ENCODE peak calls at places on chromosomes 12 and 14, in seven cellular contexts. One of them, this sample, is unnamed. For H3K36me3, the result is how much of the 10 kb centered on the place peaks cover.

GRCh38 chr12:109695961-109696461 is 17.6 kb upstream of the FAM222A start:
- DNase-seq in heart right ventricle: no peak
- DNase-seq in ovary: no peak
- DNase-seq in mesendoderm: no peak
- DNase-seq in neural progenitor cell: peak
- DNase-seq in cardiac muscle cell: no peak
- DNase-seq in OCI-LY7: no peak
- DNase-seq in this sample: peak

GRCh38 chr14:53355581-53356112 is 202.5 kb upstream of the DDHD1 start:
- DNase-seq in heart right ventricle: no peak
- DNase-seq in ovary: no peak
- DNase-seq in mesendoderm: peak
- DNase-seq in neural progenitor cell: peak
- DNase-seq in cardiac muscle cell: peak
- DNase-seq in OCI-LY7: no peak
- DNase-seq in this sample: peak

GRCh38 chr12:101857043-101857558 is 20.3 kb upstream of the DRAM1 start:
- DNase-seq in heart right ventricle: no peak
- DNase-seq in ovary: no peak
- DNase-seq in mesendoderm: no peak
- DNase-seq in neural progenitor cell: no peak
- DNase-seq in cardiac muscle cell: peak
- DNase-seq in OCI-LY7: no peak
- DNase-seq in this sample: no peak

GRCh38 chr12:12927211-12928079 is 24.5 kb downstream of the GPRC5D start:
- DNase-seq in heart right ventricle: peak
- DNase-seq in ovary: peak
- DNase-seq in mesendoderm: peak
- DNase-seq in neural progenitor cell: no peak
- DNase-seq in cardiac muscle cell: peak
- DNase-seq in OCI-LY7: no peak
- DNase-seq in this sample: no peak

GRCh38 chr14:72704507-72704906 is 189.4 kb downstream of the DPF3 start:
- DNase-seq in heart right ventricle: no peak
- DNase-seq in ovary: no peak
- DNase-seq in mesendoderm: no peak
- DNase-seq in neural progenitor cell: no peak
- DNase-seq in cardiac muscle cell: no peak
- DNase-seq in OCI-LY7: no peak
- DNase-seq in this sample: no peak

GRCh38 chr14:32607399-32607798 is 278.3 kb downstream of the AKAP6 start:
- DNase-seq in heart right ventricle: no peak
- DNase-seq in ovary: no peak
- DNase-seq in mesendoderm: no peak
- DNase-seq in neural progenitor cell: no peak
- DNase-seq in cardiac muscle cell: no peak
- DNase-seq in OCI-LY7: no peak
- DNase-seq in this sample: no peak

GRCh38 chr12:57836442-57837375 is 9.8 kb downstream of the CTDSP2 start:
- DNase-seq in heart right ventricle: peak
- DNase-seq in ovary: peak
- DNase-seq in mesendoderm: peak
- DNase-seq in neural progenitor cell: peak
- DNase-seq in cardiac muscle cell: peak
- DNase-seq in OCI-LY7: peak
- DNase-seq in this sample: no peak

GRCh38 chr12:85572956-85573355 is 263.3 kb downstream of the RASSF9 start:
- DNase-seq in heart right ventricle: no peak
- DNase-seq in ovary: no peak
- DNase-seq in mesendoderm: no peak
- DNase-seq in neural progenitor cell: no peak
- DNase-seq in cardiac muscle cell: no peak
- DNase-seq in OCI-LY7: no peak
- DNase-seq in this sample: no peak

GRCh38 chr12:126198516-126198915 is 1133.3 kb downstream of the AACS start:
- DNase-seq in heart right ventricle: no peak
- DNase-seq in ovary: no peak
- DNase-seq in mesendoderm: no peak
- DNase-seq in neural progenitor cell: no peak
- DNase-seq in cardiac muscle cell: no peak
- DNase-seq in OCI-LY7: no peak
- DNase-seq in this sample: no peak

GRCh38 chr12:23174917-23175316 is 549.9 kb downstream of the ETNK1 start:
- DNase-seq in heart right ventricle: no peak
- DNase-seq in ovary: no peak
- DNase-seq in mesendoderm: no peak
- DNase-seq in neural progenitor cell: no peak
- DNase-seq in cardiac muscle cell: no peak
- DNase-seq in OCI-LY7: no peak
- DNase-seq in this sample: no peak

GRCh38 chr12:57237952-57238853 is 8.7 kb downstream of the SHMT2 start:
- DNase-seq in heart right ventricle: no peak
- DNase-seq in ovary: no peak
- DNase-seq in mesendoderm: peak
- DNase-seq in neural progenitor cell: peak
- DNase-seq in cardiac muscle cell: no peak
- DNase-seq in OCI-LY7: peak
- DNase-seq in this sample: no peak

GRCh38 chr12:130076752-130077151 is 85.5 kb upstream of the FZD10 start:
- DNase-seq in heart right ventricle: peak
- DNase-seq in ovary: no peak
- DNase-seq in mesendoderm: peak
- DNase-seq in neural progenitor cell: no peak
- DNase-seq in cardiac muscle cell: no peak
- DNase-seq in OCI-LY7: no peak
- DNase-seq in this sample: no peak

GRCh38 chr12:130081420-130081819 is 80.8 kb upstream of the FZD10 start:
- DNase-seq in heart right ventricle: no peak
- DNase-seq in ovary: no peak
- DNase-seq in mesendoderm: no peak
- DNase-seq in neural progenitor cell: peak
- DNase-seq in cardiac muscle cell: no peak
- DNase-seq in OCI-LY7: no peak
- DNase-seq in this sample: no peak

GRCh38 chr12:130079254-130079653 is 83.0 kb upstream of the FZD10 start:
- DNase-seq in heart right ventricle: no peak
- DNase-seq in ovary: no peak
- DNase-seq in mesendoderm: no peak
- DNase-seq in neural progenitor cell: no peak
- DNase-seq in cardiac muscle cell: no peak
- DNase-seq in OCI-LY7: no peak
- DNase-seq in this sample: no peak

GRCh38 chr12:130080205-130080604 is 82.1 kb upstream of the FZD10 start:
- DNase-seq in heart right ventricle: no peak
- DNase-seq in ovary: no peak
- DNase-seq in mesendoderm: no peak
- DNase-seq in neural progenitor cell: no peak
- DNase-seq in cardiac muscle cell: no peak
- DNase-seq in OCI-LY7: no peak
- DNase-seq in this sample: no peak

DNA sequence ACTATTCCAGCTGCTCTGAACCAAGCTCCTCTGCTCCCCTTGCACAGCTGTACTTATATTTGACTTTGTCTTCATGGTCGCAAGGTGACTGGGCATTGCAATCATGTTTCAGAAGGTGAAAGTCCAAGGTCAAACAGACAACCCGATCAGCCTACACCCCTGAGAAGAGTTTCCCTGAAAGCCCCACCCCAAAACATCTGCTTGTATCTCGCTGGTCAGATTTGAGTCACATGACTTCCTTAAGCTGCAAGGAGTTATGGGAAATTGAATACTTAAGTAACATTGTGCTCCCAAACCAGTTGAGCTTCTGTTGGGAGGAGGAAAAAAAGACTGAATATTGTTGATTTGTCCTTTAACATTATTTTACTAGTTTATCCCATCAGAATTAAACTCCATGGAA is 83.4 kb upstream of the FZD10 start:
- DNase-seq in heart right ventricle: no peak
- DNase-seq in ovary: no peak
- DNase-seq in mesendoderm: no peak
- DNase-seq in neural progenitor cell: no peak
- DNase-seq in cardiac muscle cell: no peak
- DNase-seq in OCI-LY7: no peak
- DNase-seq in this sample: no peak
- H3K27ac ChIP-seq in heart right ventricle: no peak
- H3K27ac ChIP-seq in ovary: no peak
- H3K27ac ChIP-seq in mesendoderm: no peak
- H3K27ac ChIP-seq in neural progenitor cell: no peak
- H3K27ac ChIP-seq in cardiac muscle cell: no peak
- H3K27ac ChIP-seq in OCI-LY7: no peak
- H3K27ac ChIP-seq in this sample: no peak

GRCh38 chr14:49620182-49621113 is at the start of the genes MGAT2 and RPL36AL:
- DNase-seq in heart right ventricle: peak
- DNase-seq in ovary: peak
- DNase-seq in mesendoderm: peak
- DNase-seq in neural progenitor cell: peak
- DNase-seq in cardiac muscle cell: peak
- DNase-seq in OCI-LY7: peak
- DNase-seq in this sample: peak

GRCh38 chr14:49621114-49621881 is 699 bp downstream of the MGAT2 start:
- DNase-seq in heart right ventricle: peak
- DNase-seq in ovary: peak
- DNase-seq in mesendoderm: peak
- DNase-seq in neural progenitor cell: peak
- DNase-seq in cardiac muscle cell: peak
- DNase-seq in OCI-LY7: peak
- DNase-seq in this sample: peak

GRCh38 chr14:49623387-49623786 is 2.8 kb downstream of the MGAT2 start:
- DNase-seq in heart right ventricle: no peak
- DNase-seq in ovary: no peak
- DNase-seq in mesendoderm: no peak
- DNase-seq in neural progenitor cell: no peak
- DNase-seq in cardiac muscle cell: no peak
- DNase-seq in OCI-LY7: no peak
- DNase-seq in this sample: no peak

GRCh38 chr14:49623941-49624806 is 3.6 kb downstream of the MGAT2 start:
- DNase-seq in heart right ventricle: no peak
- DNase-seq in ovary: no peak
- DNase-seq in mesendoderm: no peak
- DNase-seq in neural progenitor cell: no peak
- DNase-seq in cardiac muscle cell: no peak
- DNase-seq in OCI-LY7: peak
- DNase-seq in this sample: no peak

GRCh38 chr14:49622022-49622607 is 1.5 kb downstream of the MGAT2 start:
- DNase-seq in heart right ventricle: no peak
- DNase-seq in ovary: no peak
- DNase-seq in mesendoderm: no peak
- DNase-seq in neural progenitor cell: no peak
- DNase-seq in cardiac muscle cell: no peak
- DNase-seq in OCI-LY7: no peak
- DNase-seq in this sample: no peak
- H3K4me3 ChIP-seq in heart right ventricle: peak
- H3K4me3 ChIP-seq in ovary: peak
- H3K4me3 ChIP-seq in mesendoderm: peak
- H3K4me3 ChIP-seq in neural progenitor cell: peak
- H3K4me3 ChIP-seq in cardiac muscle cell: peak
- H3K4me3 ChIP-seq in OCI-LY7: peak
- H3K4me3 ChIP-seq in this sample: peak

DNA sequence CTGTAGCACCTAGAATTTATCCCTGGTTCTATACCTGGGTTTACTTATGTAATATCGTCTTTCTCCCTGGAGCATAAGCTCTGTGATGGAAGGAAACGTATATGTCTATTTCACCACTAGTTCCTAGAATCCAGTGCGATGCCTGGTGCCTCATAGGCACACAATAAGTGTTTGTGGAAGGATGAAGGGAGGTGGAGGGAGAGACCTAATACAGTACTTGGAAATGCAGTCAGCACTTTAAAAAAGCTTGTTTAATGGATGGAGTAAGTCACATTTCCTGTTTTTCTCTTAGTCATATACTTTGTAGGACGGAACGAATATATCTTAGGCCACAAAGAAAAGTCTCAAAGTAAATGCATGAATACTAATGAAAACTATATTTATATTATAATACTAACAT is 186.5 kb upstream of the HMGA2 start:
- DNase-seq in heart right ventricle: no peak
- DNase-seq in ovary: no peak
- DNase-seq in mesendoderm: no peak
- DNase-seq in neural progenitor cell: no peak
- DNase-seq in cardiac muscle cell: no peak
- DNase-seq in OCI-LY7: no peak
- DNase-seq in this sample: no peak
- H3K36me3 ChIP-seq in heart right ventricle: under half
- H3K36me3 ChIP-seq in ovary: under half
- H3K36me3 ChIP-seq in mesendoderm: under half
- H3K36me3 ChIP-seq in neural progenitor cell: under half
- H3K36me3 ChIP-seq in cardiac muscle cell: under half
- H3K36me3 ChIP-seq in OCI-LY7: under half
- H3K36me3 ChIP-seq in this sample: under half

GRCh38 chr12:54359762-54360351 is 4.4 kb downstream of the GPR84 start:
- DNase-seq in heart right ventricle: no peak
- DNase-seq in ovary: no peak
- DNase-seq in mesendoderm: no peak
- DNase-seq in neural progenitor cell: no peak
- DNase-seq in cardiac muscle cell: no peak
- DNase-seq in OCI-LY7: no peak
- DNase-seq in this sample: no peak

GRCh38 chr12:54358620-54358944 is 5.7 kb downstream of the GPR84 start:
- DNase-seq in heart right ventricle: no peak
- DNase-seq in ovary: no peak
- DNase-seq in mesendoderm: no peak
- DNase-seq in neural progenitor cell: peak
- DNase-seq in cardiac muscle cell: no peak
- DNase-seq in OCI-LY7: no peak
- DNase-seq in this sample: no peak

GRCh38 chr12:54358945-54359761 is 5.1 kb downstream of the GPR84 start:
- DNase-seq in heart right ventricle: peak
- DNase-seq in ovary: peak
- DNase-seq in mesendoderm: peak
- DNase-seq in neural progenitor cell: peak
- DNase-seq in cardiac muscle cell: peak
- DNase-seq in OCI-LY7: peak
- DNase-seq in this sample: peak

GRCh38 chr12:54363047-54363446 is 1.2 kb downstream of the GPR84 start:
- DNase-seq in heart right ventricle: no peak
- DNase-seq in ovary: no peak
- DNase-seq in mesendoderm: no peak
- DNase-seq in neural progenitor cell: no peak
- DNase-seq in cardiac muscle cell: no peak
- DNase-seq in OCI-LY7: no peak
- DNase-seq in this sample: no peak

DNA sequence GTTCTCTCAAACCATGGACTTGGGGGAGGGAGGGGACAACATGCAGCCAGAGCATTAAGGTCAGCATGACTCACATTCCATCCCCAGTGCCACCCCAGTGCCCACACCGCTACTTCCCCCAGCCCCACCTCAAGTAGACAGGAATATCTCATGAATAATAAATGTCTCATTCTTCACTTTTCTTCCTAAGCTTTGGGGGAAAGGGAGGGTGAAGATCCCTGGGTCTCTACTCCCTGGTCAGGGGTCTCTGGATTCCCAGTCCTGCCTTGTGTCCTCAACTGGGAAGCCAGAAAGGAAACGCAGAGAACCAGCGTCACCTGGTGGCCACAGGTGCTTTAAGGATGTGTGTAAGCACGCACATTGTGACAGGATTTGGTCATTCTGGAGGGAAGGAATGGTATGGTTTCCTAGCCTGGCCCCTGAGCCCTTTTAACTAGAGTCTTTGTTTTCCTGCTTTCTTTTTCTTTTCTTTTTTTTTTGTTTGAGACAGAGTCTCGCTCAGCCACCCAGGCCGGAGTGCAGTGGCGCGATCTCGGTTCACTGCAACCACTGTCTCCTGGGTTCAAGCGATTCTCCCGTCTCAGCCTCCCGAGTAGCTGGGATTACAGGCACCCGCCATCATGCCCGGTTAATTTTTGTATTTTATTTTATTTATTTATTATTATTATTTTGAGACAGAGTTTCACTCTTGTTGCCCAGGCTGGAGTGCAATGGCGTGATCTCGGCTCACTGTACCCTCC is 3.4 kb downstream of the GPR84 start:
- DNase-seq in heart right ventricle: peak
- DNase-seq in ovary: peak
- DNase-seq in mesendoderm: peak
- DNase-seq in neural progenitor cell: peak
- DNase-seq in cardiac muscle cell: peak
- DNase-seq in OCI-LY7: peak
- DNase-seq in this sample: peak
- H3K27ac ChIP-seq in heart right ventricle: no peak
- H3K27ac ChIP-seq in ovary: peak
- H3K27ac ChIP-seq in mesendoderm: no peak
- H3K27ac ChIP-seq in neural progenitor cell: no peak
- H3K27ac ChIP-seq in cardiac muscle cell: peak
- H3K27ac ChIP-seq in OCI-LY7: peak
- H3K27ac ChIP-seq in this sample: peak